ENCODE peak calls at places on chromosomes 12 and 14, in six cellular contexts. W is WTC11; J is HS-5; D is stimulated activated naive CD4-positive, alpha-beta T cell; C is lower leg skin; L is pancreas. R is an unnamed sample.

GRCh38 chr12:49612210-49612609 is 6.8 kb upstream of the FAM186B start:
- DNase-seq in W (no peak), J (no peak), D (no peak), C (no peak), L (no peak), R (no peak)

GRCh38 chr12:70606001-70606400 is 31.2 kb downstream of the PTPRB start:
- DNase-seq in W (no peak), J (peak), D (no peak), C (no peak), L (no peak), R (no peak)

GRCh38 chr12:20883288-20883687 is 72.8 kb downstream of the SLCO1B3 start:
- DNase-seq in W (no peak), J (peak), D (no peak), C (no peak), L (no peak), R (no peak)

GRCh38 chr14:52730708-52731111 is 744 bp downstream of the STYX start:
- DNase-seq in W (no peak), J (no peak), D (no peak), C (no peak), L (no peak), R (no peak)

GRCh38 chr12:54601841-54602240 is 13.4 kb upstream of the PPP1R1A start:
- DNase-seq in W (no peak), J (no peak), D (no peak), C (no peak), L (no peak), R (peak)

GRCh38 chr12:15684896-15685658 is 104.1 kb downstream of the EPS8 start:
- DNase-seq in W (no peak), J (no peak), D (no peak), C (no peak), L (no peak), R (no peak)

GRCh38 chr14:69879175-69880047 is at the start of gene SMOC1:
- DNase-seq in W (peak), J (no peak), D (no peak), C (no peak), L (peak), R (peak)

GRCh38 chr12:66154776-66155175 is 15.0 kb downstream of the TMBIM4 start:
- DNase-seq in W (no peak), J (no peak), D (no peak), C (no peak), L (no peak), R (no peak)

GRCh38 chr14:98816195-98816594 is 455.8 kb downstream of the BCL11B start:
- DNase-seq in W (no peak), J (no peak), D (no peak), C (no peak), L (no peak), R (no peak)

GRCh38 chr12:58341791-58342190 is 400.4 kb downstream of the ATP23 start:
- DNase-seq in W (no peak), J (peak), D (no peak), C (no peak), L (no peak), R (no peak)

GRCh38 chr14:23061995-23062394 is 4.7 kb upstream of the CDH24 start:
- DNase-seq in W (no peak), J (peak), D (no peak), C (peak), L (peak), R (no peak)

GRCh38 chr12:25546318-25546717 is 6.8 kb downstream of the LMNTD1 start:
- DNase-seq in W (no peak), J (no peak), D (no peak), C (no peak), L (no peak), R (no peak)

GRCh38 chr12:4215862-4216541 is 57.6 kb upstream of the CCND2 start:
- DNase-seq in W (no peak), J (no peak), D (no peak), C (peak), L (no peak), R (no peak)

GRCh38 chr14:25090281-25090680 is 40.3 kb upstream of the STXBP6 start:
- DNase-seq in W (no peak), J (no peak), D (no peak), C (no peak), L (no peak), R (no peak)

GRCh38 chr12:124567035-124567672 is at the start of gene NCOR2:
- DNase-seq in W (no peak), J (no peak), D (peak), C (no peak), L (peak), R (peak)

GRCh38 chr14:76716285-76716684 is 45.0 kb upstream of the VASH1 start:
- DNase-seq in W (no peak), J (no peak), D (no peak), C (no peak), L (no peak), R (peak)

GRCh38 chr14:44778562-44778961 is 183.2 kb downstream of the KLHL28 start:
- DNase-seq in W (no peak), J (peak), D (no peak), C (no peak), L (no peak), R (no peak)

GRCh38 chr14:103904493-103905107 is 23.7 kb upstream of the TDRD9 start:
- DNase-seq in W (no peak), J (no peak), D (no peak), C (no peak), L (no peak), R (no peak)

GRCh38 chr12:55072093-55072492 is 52.3 kb downstream of the NEUROD4 start:
- DNase-seq in W (peak), J (no peak), D (peak), C (no peak), L (peak), R (peak)

GRCh38 chr12:124621296-124621660 is 53.9 kb upstream of the NCOR2 start:
- DNase-seq in W (peak), J (no peak), D (no peak), C (peak), L (peak), R (no peak)

GRCh38 chr12:66235626-66236281 is 46.7 kb downstream of the IRAK3 start:
- DNase-seq in W (no peak), J (no peak), D (no peak), C (no peak), L (no peak), R (no peak)

GRCh38 chr12:6199531-6200265 is 502 bp upstream of the CD9 start:
- DNase-seq in W (peak), J (no peak), D (no peak), C (peak), L (no peak), R (no peak)

GRCh38 chr14:93002049-93002448 is 79.1 kb downstream of the CHGA start:
- DNase-seq in W (no peak), J (no peak), D (no peak), C (no peak), L (peak), R (no peak)

GRCh38 chr12:48132826-48133225 is 13.7 kb downstream of the PFKM start:
- DNase-seq in W (no peak), J (no peak), D (no peak), C (no peak), L (no peak), R (no peak)

GRCh38 chr12:123063535-123063934 is 83.1 kb downstream of the ARL6IP4 start:
- DNase-seq in W (peak), J (no peak), D (no peak), C (no peak), L (no peak), R (no peak)

GRCh38 chr12:125284087-125284486 is 218.9 kb downstream of the AACS start:
- DNase-seq in W (no peak), J (no peak), D (no peak), C (no peak), L (no peak), R (no peak)

GRCh38 chr12:15987696-15988095 is 76.6 kb downstream of the DERA start:
- DNase-seq in W (no peak), J (no peak), D (no peak), C (no peak), L (peak), R (peak)

GRCh38 chr14:34750670-34751069 is 36.3 kb upstream of the CFL2 start:
- DNase-seq in W (no peak), J (peak), D (no peak), C (no peak), L (no peak), R (no peak)

GRCh38 chr14:76844223-76844622 is 18.0 kb downstream of the LRRC74A start:
- DNase-seq in W (no peak), J (no peak), D (peak), C (peak), L (peak), R (peak)

GRCh38 chr12:94710933-94711332 is 60.6 kb upstream of the TMCC3 start:
- DNase-seq in W (peak), J (no peak), D (no peak), C (no peak), L (no peak), R (no peak)

GRCh38 chr12:68805592-68806120 is 2.3 kb upstream of the MDM2 start:
- DNase-seq in W (no peak), J (no peak), D (no peak), C (no peak), L (no peak), R (no peak)

GRCh38 chr14:41285193-41285748 is 321.4 kb upstream of the LRFN5 start:
- DNase-seq in W (peak), J (peak), D (no peak), C (no peak), L (no peak), R (no peak)

GRCh38 chr14:59190372-59190771 is 1.9 kb downstream of the DAAM1 start:
- DNase-seq in W (peak), J (no peak), D (no peak), C (no peak), L (no peak), R (no peak)

GRCh38 chr12:60072911-60073310 is 477.1 kb downstream of the SLC16A7 start:
- DNase-seq in W (no peak), J (peak), D (no peak), C (no peak), L (no peak), R (no peak)

GRCh38 chr14:58166005-58166983 is 14.3 kb upstream of the ARMH4 start:
- DNase-seq in W (peak), J (peak), D (peak), C (peak), L (peak), R (peak)

GRCh38 chr12:6373022-6373787 is 2.2 kb downstream of the SCNN1A start:
- DNase-seq in W (no peak), J (no peak), D (no peak), C (no peak), L (no peak), R (no peak)

GRCh38 chr14:89841855-89842254 is 112.7 kb downstream of the EFCAB11 start:
- DNase-seq in W (peak), J (no peak), D (no peak), C (no peak), L (no peak), R (no peak)

GRCh38 chr12:22740656-22741350 is 115.8 kb downstream of the ETNK1 start:
- DNase-seq in W (no peak), J (no peak), D (no peak), C (no peak), L (no peak), R (no peak)